ENCODE peak calls at places on chromosomes 5 and 9, in eight cellular contexts. H is brain microvascular endothelial cell, T is skeletal muscle cell, O is hypothalamus, V is NCI-H774, X is ACHN, R is uterus, Y is left ventricle myocardium superior. Z is an unnamed sample.
A peak's percentile ranks its signal among the peaks of the same experiment; 100 is the strongest.

GRCh38 chr5:125081101-125081500 is 334.7 kb upstream of the ZNF608 start:
- DNase-seq in V (no peak), H (no peak), X (no peak), T (no peak), O (no peak), R (no peak), Y (no peak), Z (no peak)

GRCh38 chr5:90802695-90803317 is 244.2 kb downstream of the ADGRV1 start:
- DNase-seq in X (peak; percentile 61), R (no peak), T (no peak), Y (no peak), O (no peak), V (peak; percentile 12), H (peak; percentile 24), Z (peak; percentile 21)

GRCh38 chr5:178786859-178787499 is 56.5 kb upstream of the ZNF354A start:
- DNase-seq in T (peak; percentile 27), R (no peak), O (no peak), V (no peak), Y (no peak), H (peak; percentile 87), X (peak; percentile 27), Z (no peak)

GRCh38 chr9:33112099-33112498 is 35.6 kb upstream of the SMU1 start:
- DNase-seq in R (no peak), T (no peak), V (no peak), X (no peak), H (no peak), Y (no peak), O (no peak), Z (no peak)

GRCh38 chr5:179967489-179967888 is 59.8 kb upstream of the TBC1D9B start:
- DNase-seq in O (no peak), R (no peak), X (no peak), Y (no peak), H (no peak), T (no peak), V (no peak), Z (peak; percentile 64)

GRCh38 chr9:91953723-91954122 is 3.7 kb upstream of the ROR2 start:
- DNase-seq in H (no peak), O (no peak), X (no peak), R (no peak), Y (no peak), T (no peak), V (peak; percentile 95), Z (no peak)

GRCh38 chr5:36252722-36253340 is 11.1 kb upstream of the NADK2 start:
- DNase-seq in Y (no peak), V (no peak), X (no peak), R (no peak), H (no peak), T (peak; percentile 43), O (no peak), Z (no peak)

GRCh38 chr9:292915-293314 is 78.2 kb downstream of the DOCK8 start:
- DNase-seq in X (no peak), R (no peak), Y (no peak), T (no peak), V (no peak), O (no peak), H (no peak), Z (no peak)

GRCh38 chr5:33241826-33242225 is 198.9 kb upstream of the TARS1 start:
- DNase-seq in R (no peak), X (no peak), O (no peak), H (no peak), Y (no peak), V (no peak), T (no peak), Z (no peak)

GRCh38 chr5:6291961-6292360 is 86.4 kb downstream of the MED10 start:
- DNase-seq in H (no peak), V (no peak), T (no peak), O (no peak), R (no peak), Y (no peak), X (peak; percentile 43), Z (no peak)

GRCh38 chr5:109876941-109877669 is 187.4 kb downstream of the MAN2A1 start:
- DNase-seq in V (no peak), O (no peak), Y (no peak), X (peak; percentile 1), H (peak; percentile 11), T (no peak), R (no peak), Z (no peak)

GRCh38 chr9:8895498-8896224 is 1096.1 kb upstream of the DMAC1 start:
- DNase-seq in T (no peak), Y (no peak), H (peak; percentile 6), X (peak; percentile 61), V (peak; percentile 68), R (no peak), O (no peak), Z (no peak)

GRCh38 chr5:73189816-73190451 is 16.9 kb downstream of the TMEM174 start:
- DNase-seq in X (peak; percentile 42), T (peak; percentile 40), Y (no peak), V (no peak), H (peak; percentile 39), R (peak; percentile 23), O (no peak), Z (peak; percentile 40)

GRCh38 chr5:128341056-128341455 is 197.0 kb downstream of the FBN2 start:
- DNase-seq in T (peak; percentile 14), O (no peak), X (no peak), Y (no peak), H (no peak), V (no peak), R (no peak), Z (no peak)

GRCh38 chr9:21560281-21560745 is 78.2 kb upstream of the IFNE start:
- DNase-seq in O (no peak), Y (no peak), T (no peak), H (no peak), R (no peak), X (no peak), V (no peak), Z (no peak)

GRCh38 chr5:91032125-91032524 is 351.0 kb downstream of the ARRDC3 start:
- DNase-seq in T (no peak), V (no peak), R (no peak), X (no peak), H (no peak), O (no peak), Y (no peak), Z (no peak)

GRCh38 chr9:121277026-121277425 is 9.1 kb downstream of the GSN start:
- DNase-seq in X (no peak), V (no peak), O (no peak), H (no peak), R (no peak), Y (no peak), T (no peak), Z (no peak)

GRCh38 chr5:173629628-173630027 is 13.2 kb upstream of the BOD1 start:
- DNase-seq in R (no peak), X (no peak), Y (no peak), O (no peak), V (no peak), T (no peak), H (no peak), Z (no peak)

GRCh38 chr5:54868511-54869483 is 116.6 kb downstream of the ESM1 start:
- DNase-seq in R (no peak), V (no peak), H (no peak), T (no peak), O (no peak), Y (no peak), X (no peak), Z (no peak)

GRCh38 chr5:170313344-170313743 is 15.8 kb upstream of the LCP2 start:
- DNase-seq in H (no peak), R (no peak), T (no peak), X (no peak), O (no peak), V (no peak), Y (no peak), Z (no peak)

GRCh38 chr5:141514330-141515111 is 25.6 kb downstream of the PCDHGC5 start:
- DNase-seq in X (peak; percentile 3), R (no peak), O (no peak), T (no peak), H (peak; percentile 35), V (no peak), Y (no peak), Z (no peak)

Z was measured in transverse colon.